ENCODE peak calls at places on chromosomes 12 and 14, in six cellular contexts. One of them, this sample, is unnamed.

GRCh38 chr12:49417558-49417957 is 50.3 kb downstream of the SPATS2 start:
- DNase-seq in HepG2: no peak
- DNase-seq in A549: no peak
- DNase-seq in WTC11: no peak
- DNase-seq in K562: no peak
- DNase-seq in H1: no peak
- DNase-seq in this sample: no peak

GRCh38 chr14:64733321-64733720 is 29.1 kb downstream of the PLEKHG3 start:
- DNase-seq in HepG2: no peak
- DNase-seq in A549: no peak
- DNase-seq in WTC11: no peak
- DNase-seq in K562: no peak
- DNase-seq in H1: no peak
- DNase-seq in this sample: no peak

GRCh38 chr14:99572173-99572999 is 31.6 kb downstream of the CCDC85C start:
- DNase-seq in HepG2: no peak
- DNase-seq in A549: no peak
- DNase-seq in WTC11: no peak
- DNase-seq in K562: peak
- DNase-seq in H1: no peak
- DNase-seq in this sample: no peak

GRCh38 chr12:82958966-82959365 is 272.3 kb downstream of the TMTC2 start:
- DNase-seq in HepG2: no peak
- DNase-seq in A549: no peak
- DNase-seq in WTC11: no peak
- DNase-seq in K562: no peak
- DNase-seq in H1: no peak
- DNase-seq in this sample: no peak

GRCh38 chr12:77521458-77522115 is 309.1 kb upstream of the NAV3 start:
- DNase-seq in HepG2: no peak
- DNase-seq in A549: no peak
- DNase-seq in WTC11: no peak
- DNase-seq in K562: no peak
- DNase-seq in H1: no peak
- DNase-seq in this sample: no peak

GRCh38 chr14:33475623-33476022 is 475.3 kb downstream of the EGLN3 start:
- DNase-seq in HepG2: peak
- DNase-seq in A549: no peak
- DNase-seq in WTC11: peak
- DNase-seq in K562: no peak
- DNase-seq in H1: peak
- DNase-seq in this sample: peak

GRCh38 chr12:20044836-20045235 is 323.5 kb upstream of the PDE3A start:
- DNase-seq in HepG2: no peak
- DNase-seq in A549: no peak
- DNase-seq in WTC11: no peak
- DNase-seq in K562: no peak
- DNase-seq in H1: no peak
- DNase-seq in this sample: no peak

GRCh38 chr14:21960636-21961035 is 287.0 kb upstream of the OR4E1 start:
- DNase-seq in HepG2: no peak
- DNase-seq in A549: no peak
- DNase-seq in WTC11: no peak
- DNase-seq in K562: no peak
- DNase-seq in H1: no peak
- DNase-seq in this sample: no peak

GRCh38 chr14:32826404-32827082 is 112.1 kb upstream of the NPAS3 start:
- DNase-seq in HepG2: no peak
- DNase-seq in A549: no peak
- DNase-seq in WTC11: peak
- DNase-seq in K562: no peak
- DNase-seq in H1: no peak
- DNase-seq in this sample: no peak

GRCh38 chr14:24171422-24172260 is at the start of gene REC8:
- DNase-seq in HepG2: no peak
- DNase-seq in A549: no peak
- DNase-seq in WTC11: peak
- DNase-seq in K562: no peak
- DNase-seq in H1: peak
- DNase-seq in this sample: peak

GRCh38 chr14:65949711-65950516 is 536.3 kb upstream of the CCDC196 start:
- DNase-seq in HepG2: peak
- DNase-seq in A549: no peak
- DNase-seq in WTC11: no peak
- DNase-seq in K562: peak
- DNase-seq in H1: no peak
- DNase-seq in this sample: no peak

GRCh38 chr12:128567730-128568129 is 256.0 kb downstream of the SLC15A4 start:
- DNase-seq in HepG2: no peak
- DNase-seq in A549: no peak
- DNase-seq in WTC11: no peak
- DNase-seq in K562: no peak
- DNase-seq in H1: no peak
- DNase-seq in this sample: no peak

GRCh38 chr12:56104815-56105476 is 587 bp downstream of the PA2G4 start:
- DNase-seq in HepG2: no peak
- DNase-seq in A549: no peak
- DNase-seq in WTC11: peak
- DNase-seq in K562: peak
- DNase-seq in H1: no peak
- DNase-seq in this sample: peak

GRCh38 chr12:15897433-15897832 is 13.7 kb upstream of the DERA start:
- DNase-seq in HepG2: no peak
- DNase-seq in A549: no peak
- DNase-seq in WTC11: no peak
- DNase-seq in K562: no peak
- DNase-seq in H1: no peak
- DNase-seq in this sample: no peak

GRCh38 chr12:130127527-130127908 is 34.7 kb upstream of the FZD10 start:
- DNase-seq in HepG2: no peak
- DNase-seq in A549: no peak
- DNase-seq in WTC11: no peak
- DNase-seq in K562: peak
- DNase-seq in H1: no peak
- DNase-seq in this sample: no peak

GRCh38 chr14:100722367-100722766 is 4.3 kb upstream of the DLK1 start:
- DNase-seq in HepG2: no peak
- DNase-seq in A549: no peak
- DNase-seq in WTC11: no peak
- DNase-seq in K562: no peak
- DNase-seq in H1: no peak
- DNase-seq in this sample: no peak

GRCh38 chr12:78177298-78177697 is 346.6 kb downstream of the NAV3 start:
- DNase-seq in HepG2: no peak
- DNase-seq in A549: no peak
- DNase-seq in WTC11: no peak
- DNase-seq in K562: no peak
- DNase-seq in H1: no peak
- DNase-seq in this sample: no peak

GRCh38 chr12:48002773-48003218 is 1.5 kb downstream of the COL2A1 start:
- DNase-seq in HepG2: no peak
- DNase-seq in A549: no peak
- DNase-seq in WTC11: peak
- DNase-seq in K562: no peak
- DNase-seq in H1: peak
- DNase-seq in this sample: peak

GRCh38 chr14:95157987-95158712 is 821 bp upstream of the DICER1 start:
- DNase-seq in HepG2: peak
- DNase-seq in A549: peak
- DNase-seq in WTC11: peak
- DNase-seq in K562: peak
- DNase-seq in H1: no peak
- DNase-seq in this sample: no peak

GRCh38 chr14:52692248-52692962 is 3.0 kb downstream of the ERO1A start:
- DNase-seq in HepG2: no peak
- DNase-seq in A549: no peak
- DNase-seq in WTC11: no peak
- DNase-seq in K562: peak
- DNase-seq in H1: no peak
- DNase-seq in this sample: no peak

GRCh38 chr14:50063876-50064420 is 52.4 kb downstream of the VCPKMT start:
- DNase-seq in HepG2: no peak
- DNase-seq in A549: no peak
- DNase-seq in WTC11: no peak
- DNase-seq in K562: no peak
- DNase-seq in H1: no peak
- DNase-seq in this sample: no peak

GRCh38 chr14:98177551-98177950 is 1094.4 kb downstream of the BCL11B start:
- DNase-seq in HepG2: no peak
- DNase-seq in A549: no peak
- DNase-seq in WTC11: no peak
- DNase-seq in K562: no peak
- DNase-seq in H1: no peak
- DNase-seq in this sample: no peak

GRCh38 chr12:56839489-56840442 is 76.6 kb downstream of the HSD17B6 start:
- DNase-seq in HepG2: peak
- DNase-seq in A549: peak
- DNase-seq in WTC11: peak
- DNase-seq in K562: peak
- DNase-seq in H1: peak
- DNase-seq in this sample: peak

GRCh38 chr12:109357032-109357431 is 9.3 kb downstream of the MYO1H start:
- DNase-seq in HepG2: no peak
- DNase-seq in A549: no peak
- DNase-seq in WTC11: no peak
- DNase-seq in K562: no peak
- DNase-seq in H1: no peak
- DNase-seq in this sample: no peak

GRCh38 chr12:11820476-11820875 is 171.0 kb downstream of the ETV6 start:
- DNase-seq in HepG2: no peak
- DNase-seq in A549: no peak
- DNase-seq in WTC11: no peak
- DNase-seq in K562: no peak
- DNase-seq in H1: no peak
- DNase-seq in this sample: no peak

GRCh38 chr12:107442593-107442992 is 243.0 kb upstream of the PWP1 start:
- DNase-seq in HepG2: no peak
- DNase-seq in A549: no peak
- DNase-seq in WTC11: no peak
- DNase-seq in K562: no peak
- DNase-seq in H1: no peak
- DNase-seq in this sample: no peak

DNA sequence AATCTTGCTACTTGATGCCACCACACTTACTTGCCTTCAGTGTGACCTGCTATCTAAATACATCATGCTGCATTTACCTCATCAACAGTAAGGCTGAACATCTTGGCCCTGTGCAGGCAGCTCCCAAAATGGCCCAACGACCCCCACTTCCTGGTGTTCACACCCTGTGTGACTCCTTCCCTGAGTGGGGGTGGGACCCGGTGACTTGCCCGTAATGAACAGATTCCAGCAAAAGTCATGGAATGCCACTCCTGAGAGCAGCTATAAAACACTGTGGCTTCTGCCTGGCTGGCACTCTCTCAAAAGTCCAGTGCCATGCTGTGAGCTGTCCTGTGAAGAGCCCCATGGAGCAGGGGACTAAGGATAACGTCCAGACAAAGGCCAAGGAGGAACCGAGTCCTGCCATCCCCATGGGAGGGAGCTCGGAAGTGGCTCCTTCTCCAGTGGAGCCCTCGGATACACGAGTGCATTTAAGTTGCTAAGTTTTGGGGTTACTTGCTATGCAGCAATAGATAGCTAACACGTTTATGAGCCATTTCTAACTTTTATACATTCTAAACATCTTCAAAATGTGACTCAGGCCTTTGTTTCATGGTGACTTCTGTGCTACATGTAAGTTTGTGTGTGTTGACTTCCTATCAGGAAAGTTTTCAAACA is 33.0 kb downstream of the P2RX2 start:
- DNase-seq in HepG2: no peak
- DNase-seq in A549: no peak
- DNase-seq in WTC11: no peak
- DNase-seq in K562: no peak
- DNase-seq in H1: no peak
- DNase-seq in this sample: no peak
- TF ChIP-seq CTCF in HepG2: no peak
- TF ChIP-seq CTCF in A549: no peak
- TF ChIP-seq CTCF in WTC11: no peak
- TF ChIP-seq CTCF in K562: no peak
- TF ChIP-seq CTCF in H1: no peak
- TF ChIP-seq CTCF in this sample: no peak

GRCh38 chr12:64083285-64084210 is 138.5 kb downstream of the KICS2 start:
- DNase-seq in HepG2: no peak
- DNase-seq in A549: no peak
- DNase-seq in WTC11: no peak
- DNase-seq in K562: no peak
- DNase-seq in H1: no peak
- DNase-seq in this sample: peak
- TF ChIP-seq JUN in HepG2: no peak
- TF ChIP-seq JUN in A549: no peak
- TF ChIP-seq JUN in WTC11: no peak
- TF ChIP-seq JUN in K562: no peak
- TF ChIP-seq JUN in H1: no peak
- TF ChIP-seq JUN in this sample: no peak

GRCh38 chr12:58955849-58956248 is 35.5 kb upstream of the LRIG3 start:
- DNase-seq in HepG2: no peak
- DNase-seq in A549: no peak
- DNase-seq in WTC11: no peak
- DNase-seq in K562: no peak
- DNase-seq in H1: no peak
- DNase-seq in this sample: no peak

GRCh38 chr12:58954002-58954401 is 33.7 kb upstream of the LRIG3 start:
- DNase-seq in HepG2: no peak
- DNase-seq in A549: no peak
- DNase-seq in WTC11: no peak
- DNase-seq in K562: no peak
- DNase-seq in H1: no peak
- DNase-seq in this sample: no peak

GRCh38 chr12:58950739-58951100 is 30.4 kb upstream of the LRIG3 start:
- DNase-seq in HepG2: no peak
- DNase-seq in A549: no peak
- DNase-seq in WTC11: no peak
- DNase-seq in K562: no peak
- DNase-seq in H1: no peak
- DNase-seq in this sample: peak
- TF ChIP-seq CTCF in HepG2: no peak
- TF ChIP-seq CTCF in A549: no peak
- TF ChIP-seq CTCF in WTC11: no peak
- TF ChIP-seq CTCF in K562: no peak
- TF ChIP-seq CTCF in H1: no peak
- TF ChIP-seq CTCF in this sample: peak

GRCh38 chr12:65522956-65523857 is 244.7 kb downstream of the MSRB3 start:
- DNase-seq in HepG2: no peak
- DNase-seq in A549: no peak
- DNase-seq in WTC11: no peak
- DNase-seq in K562: no peak
- DNase-seq in H1: no peak
- DNase-seq in this sample: peak

GRCh38 chr12:65526311-65526710 is 247.8 kb downstream of the MSRB3 start:
- DNase-seq in HepG2: no peak
- DNase-seq in A549: no peak
- DNase-seq in WTC11: no peak
- DNase-seq in K562: no peak
- DNase-seq in H1: no peak
- DNase-seq in this sample: no peak

GRCh38 chr12:65524666-65525065 is 246.2 kb downstream of the MSRB3 start:
- DNase-seq in HepG2: no peak
- DNase-seq in A549: no peak
- DNase-seq in WTC11: no peak
- DNase-seq in K562: no peak
- DNase-seq in H1: no peak
- DNase-seq in this sample: peak

GRCh38 chr12:65528127-65528526 is 249.6 kb downstream of the MSRB3 start:
- DNase-seq in HepG2: no peak
- DNase-seq in A549: no peak
- DNase-seq in WTC11: no peak
- DNase-seq in K562: no peak
- DNase-seq in H1: no peak
- DNase-seq in this sample: no peak

GRCh38 chr12:65525501-65526141 is 247.1 kb downstream of the MSRB3 start:
- DNase-seq in HepG2: no peak
- DNase-seq in A549: no peak
- DNase-seq in WTC11: no peak
- DNase-seq in K562: no peak
- DNase-seq in H1: no peak
- DNase-seq in this sample: no peak
- TF ChIP-seq JUN in HepG2: no peak
- TF ChIP-seq JUN in A549: no peak
- TF ChIP-seq JUN in WTC11: no peak
- TF ChIP-seq JUN in K562: no peak
- TF ChIP-seq JUN in H1: no peak
- TF ChIP-seq JUN in this sample: no peak

This sample was measured in endothelial cell of umbilical vein.